ENCODE peak calls at places on chromosomes 5 and 9, in eight cellular contexts. A is Karpas-422, N is aorta, I is foreskin keratinocyte, U is lung, W is GM23338, H is spleen, B is GM23248. Z is an unnamed sample.
A peak's percentile ranks its signal among the peaks of the same experiment; 100 is the strongest.

GRCh38 chr9:12426198-12426864 is 266.9 kb upstream of the TYRP1 start:
- DNase-seq in A (no peak), N (no peak), I (peak; percentile 2), U (no peak), W (peak; percentile 68), H (no peak), B (peak; percentile 1), Z (no peak)

GRCh38 chr9:132498811-132499210 is 83.6 kb upstream of the BARHL1 start:
- DNase-seq in A (no peak), N (no peak), I (no peak), U (no peak), W (peak; percentile 52), H (no peak), B (peak; percentile 28), Z (no peak)

GRCh38 chr5:125190232-125191051 is 444.0 kb upstream of the ZNF608 start:
- DNase-seq in A (no peak), N (no peak), I (peak; percentile 17), U (no peak), W (peak; percentile 28), H (no peak), B (no peak), Z (no peak)

GRCh38 chr5:138706655-138707480 is 46.4 kb upstream of the CTNNA1 start:
- DNase-seq in A (no peak), N (no peak), I (peak; percentile 63), U (no peak), W (no peak), H (no peak), B (peak; percentile 92), Z (no peak)

GRCh38 chr9:5185220-5185840 is at the start of gene INSL6:
- DNase-seq in A (no peak), N (peak; percentile 70), I (no peak), U (no peak), W (peak; percentile 28), H (no peak), B (no peak), Z (no peak)

GRCh38 chr9:10045598-10045997 is 567.2 kb downstream of the PTPRD start:
- DNase-seq in A (peak; percentile 48), N (no peak), I (peak; percentile 35), U (no peak), W (peak; percentile 46), H (no peak), B (peak; percentile 36), Z (no peak)

GRCh38 chr9:130042406-130042930 is 521 bp downstream of the FNBP1 start:
- DNase-seq in A (peak; percentile 68), N (peak; percentile 83), I (no peak), U (no peak), W (peak; percentile 67), H (peak; percentile 92), B (peak; percentile 63), Z (peak; percentile 36)

GRCh38 chr9:35611230-35611797 is 6.3 kb downstream of the TESK1 start:
- DNase-seq in A (peak; percentile 85), N (peak; percentile 78), I (peak; percentile 11), U (no peak), W (peak; percentile 80), H (peak; percentile 79), B (peak; percentile 74), Z (no peak)

GRCh38 chr9:7117676-7118561 is 360.1 kb downstream of the KDM4C start:
- DNase-seq in A (no peak), N (no peak), I (peak; percentile 71), U (no peak), W (no peak), H (no peak), B (peak; percentile 84), Z (no peak)

GRCh38 chr9:27033815-27034403 is 28.4 kb upstream of the LRRC19 start:
- DNase-seq in A (peak; percentile 84), N (no peak), I (peak; percentile 37), U (peak; percentile 44), W (peak; percentile 70), H (no peak), B (peak; percentile 54), Z (peak; percentile 48)

GRCh38 chr9:129258124-129258822 is 80.2 kb upstream of the IER5L start:
- DNase-seq in A (no peak), N (peak; percentile 97), I (peak; percentile 67), U (peak; percentile 86), W (peak; percentile 99), H (peak; percentile 92), B (peak; percentile 96), Z (peak; percentile 97)

GRCh38 chr9:125428060-125428481 is 166.4 kb downstream of the GAPVD1 start:
- DNase-seq in A (peak; percentile 87), N (no peak), I (no peak), U (no peak), W (peak; percentile 54), H (no peak), B (peak; percentile 36), Z (no peak)

GRCh38 chr9:90894956-90895687 is 93.5 kb downstream of the SYK start:
- DNase-seq in A (no peak), N (no peak), I (peak; percentile 79), U (no peak), W (peak; percentile 49), H (no peak), B (peak; percentile 38), Z (no peak)

GRCh38 chr9:16728128-16728505 is 142.4 kb downstream of the BNC2 start:
- DNase-seq in A (no peak), N (no peak), I (no peak), U (no peak), W (no peak), H (no peak), B (peak; percentile 19), Z (no peak)

GRCh38 chr9:69444791-69445190 is 119.8 kb downstream of the ENTREP1 start:
- DNase-seq in A (no peak), N (no peak), I (no peak), U (no peak), W (no peak), H (no peak), B (no peak), Z (no peak)

GRCh38 chr5:14435481-14435880 is 146.1 kb upstream of the OTULINL start:
- DNase-seq in A (no peak), N (no peak), I (peak; percentile 72), U (no peak), W (no peak), H (no peak), B (peak; percentile 56), Z (no peak)

GRCh38 chr9:136511670-136512592 is 29.1 kb upstream of the SEC16A start:
- DNase-seq in A (no peak), N (no peak), I (no peak), U (peak; percentile 59), W (no peak), H (peak; percentile 88), B (no peak), Z (no peak)

GRCh38 chr5:124133406-124133805 is 613.0 kb downstream of the ZNF608 start:
- DNase-seq in A (no peak), N (no peak), I (no peak), U (no peak), W (no peak), H (no peak), B (no peak), Z (no peak)

GRCh38 chr5:138641547-138642298 is 66.5 kb upstream of the HSPA9 start:
- DNase-seq in A (peak; percentile 93), N (peak; percentile 88), I (peak; percentile 47), U (peak; percentile 81), W (peak; percentile 97), H (peak; percentile 81), B (peak; percentile 86), Z (peak; percentile 27)

DNA sequence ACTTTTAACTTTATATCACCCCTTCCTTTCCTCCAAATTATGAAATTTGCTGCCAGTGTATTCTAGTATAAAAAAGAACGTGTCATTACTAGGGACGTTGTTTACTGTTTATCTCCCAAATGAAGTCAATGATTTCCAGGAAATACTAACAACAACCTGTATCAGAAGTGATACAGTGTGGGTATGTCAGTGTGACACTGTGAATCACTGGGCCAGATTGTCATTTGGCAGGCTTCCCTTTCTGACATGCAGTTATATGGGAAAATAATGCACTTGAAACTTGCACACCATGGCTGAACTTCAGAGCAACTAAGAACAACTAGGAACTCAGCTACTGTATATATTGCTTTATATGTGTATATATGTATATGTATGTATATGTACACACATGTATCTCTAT is 12.6 kb downstream of the ZNF462 start:
- DNase-seq in A (no peak), N (no peak), I (no peak), U (no peak), W (no peak), H (no peak), B (no peak), Z (no peak)
- H3K27ac ChIP-seq in A (no peak overlapping the region), N (no peak overlapping the region), I (no peak overlapping the region), U (no peak overlapping the region), W (peak overlapping the region; percentile 6), H (peak overlapping the region; percentile 88), B (no peak overlapping the region), Z (no peak overlapping the region)

GRCh38 chr5:172749076-172749475 is 21.9 kb downstream of the DUSP1 start:
- DNase-seq in A (no peak), N (no peak), I (no peak), U (no peak), W (no peak), H (peak; percentile 46), B (no peak), Z (no peak)
- H3K27ac ChIP-seq in A (no peak overlapping the region), N (peak overlapping the region; percentile 91), I (no peak overlapping the region), U (peak overlapping the region; percentile 96), W (peak overlapping the region; percentile 62), H (peak overlapping the region; percentile 65), B (no peak overlapping the region), Z (peak overlapping the region; percentile 46)

GRCh38 chr9:2181794-2182193 is 166.6 kb downstream of the SMARCA2 start:
- DNase-seq in A (no peak), N (no peak), I (peak; percentile 4), U (no peak), W (peak; percentile 94), H (no peak), B (peak; percentile 50), Z (no peak)
- H3K27ac ChIP-seq in A (no peak overlapping the region), N (no peak overlapping the region), I (no peak overlapping the region), U (no peak overlapping the region), W (peak overlapping the region; percentile 93), H (no peak overlapping the region), B (no peak overlapping the region), Z (no peak overlapping the region)

GRCh38 chr5:33321026-33321425 is 119.7 kb upstream of the TARS1 start:
- DNase-seq in A (no peak), N (no peak), I (peak; percentile 97), U (peak; percentile 30), W (no peak), H (no peak), B (peak; percentile 95), Z (peak; percentile 28)

GRCh38 chr5:33319841-33320240 is 120.9 kb upstream of the TARS1 start:
- DNase-seq in A (no peak), N (no peak), I (no peak), U (no peak), W (no peak), H (no peak), B (peak; percentile 44), Z (no peak)

GRCh38 chr5:33319151-33319550 is 121.6 kb upstream of the TARS1 start:
- DNase-seq in A (no peak), N (no peak), I (no peak), U (no peak), W (no peak), H (no peak), B (peak; percentile 45), Z (no peak)

GRCh38 chr5:33324667-33325307 is 116.0 kb upstream of the TARS1 start:
- DNase-seq in A (no peak), N (no peak), I (no peak), U (no peak), W (no peak), H (no peak), B (no peak), Z (no peak)

DNA sequence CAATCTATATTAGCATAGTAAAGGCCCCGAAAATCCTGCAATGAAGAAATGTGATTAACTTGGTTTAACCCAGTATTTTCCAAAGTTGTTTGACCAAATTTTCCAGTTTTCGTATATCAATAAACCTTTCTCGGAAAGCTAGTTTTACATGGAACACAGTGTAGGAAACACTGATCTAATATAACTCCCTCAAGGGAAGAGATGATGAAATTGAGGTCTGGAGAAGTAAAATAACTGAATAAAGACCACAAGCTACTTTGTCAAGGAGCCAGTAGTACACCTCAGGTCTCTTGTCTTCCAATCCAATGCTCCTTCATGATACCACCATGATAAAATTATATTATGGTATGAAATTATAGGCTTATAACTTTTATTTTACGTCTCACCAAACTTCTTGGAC is 118.1 kb upstream of the TARS1 start:
- DNase-seq in A (no peak), N (no peak), I (no peak), U (no peak), W (no peak), H (no peak), B (no peak), Z (no peak)
- H3K27ac ChIP-seq in A (no peak overlapping the region), N (no peak overlapping the region), I (no peak overlapping the region), U (no peak overlapping the region), W (no peak overlapping the region), H (no peak overlapping the region), B (no peak overlapping the region), Z (no peak overlapping the region)

Z was measured in ovary.